ENCODE peak calls at places on chromosomes 13 and 19, in seven cellular contexts. One of them, this sample, is unnamed.

GRCh38 chr19:55175117-55175867 is 4.8 kb downstream of the SYT5 start:
- DNase-seq in choroid plexus epithelial cell: no peak
- DNase-seq in fibroblast of lung: no peak
- DNase-seq in hepatocyte: no peak
- DNase-seq in trophoblast cell: no peak
- DNase-seq in fibroblast of mammary gland: no peak
- DNase-seq in skeletal muscle cell: no peak
- DNase-seq in this sample: no peak

GRCh38 chr13:110455941-110456340 is 105.6 kb downstream of the RAB20 start:
- DNase-seq in choroid plexus epithelial cell: peak; percentile 86
- DNase-seq in fibroblast of lung: peak; percentile 70
- DNase-seq in hepatocyte: peak; percentile 89
- DNase-seq in trophoblast cell: peak; percentile 78
- DNase-seq in fibroblast of mammary gland: peak; percentile 70
- DNase-seq in skeletal muscle cell: no peak
- DNase-seq in this sample: peak; percentile 83

GRCh38 chr13:107516517-107516916 is 698.8 kb downstream of the LIG4 start:
- DNase-seq in choroid plexus epithelial cell: no peak
- DNase-seq in fibroblast of lung: no peak
- DNase-seq in hepatocyte: no peak
- DNase-seq in trophoblast cell: no peak
- DNase-seq in fibroblast of mammary gland: no peak
- DNase-seq in skeletal muscle cell: no peak
- DNase-seq in this sample: no peak

GRCh38 chr13:25857830-25858229 is 194.0 kb downstream of the SHISA2 start:
- DNase-seq in choroid plexus epithelial cell: no peak
- DNase-seq in fibroblast of lung: no peak
- DNase-seq in hepatocyte: no peak
- DNase-seq in trophoblast cell: no peak
- DNase-seq in fibroblast of mammary gland: no peak
- DNase-seq in skeletal muscle cell: no peak
- DNase-seq in this sample: no peak

GRCh38 chr13:99980201-99981114 is 1.1 kb upstream of the ZIC2 start:
- DNase-seq in choroid plexus epithelial cell: peak; percentile 92
- DNase-seq in fibroblast of lung: peak; percentile 51
- DNase-seq in hepatocyte: peak; percentile 81
- DNase-seq in trophoblast cell: peak; percentile 59
- DNase-seq in fibroblast of mammary gland: peak; percentile 51
- DNase-seq in skeletal muscle cell: peak; percentile 6
- DNase-seq in this sample: peak; percentile 79

GRCh38 chr13:80448725-80449124 is 107.8 kb upstream of the SPRY2 start:
- DNase-seq in choroid plexus epithelial cell: no peak
- DNase-seq in fibroblast of lung: no peak
- DNase-seq in hepatocyte: no peak
- DNase-seq in trophoblast cell: no peak
- DNase-seq in fibroblast of mammary gland: no peak
- DNase-seq in skeletal muscle cell: no peak
- DNase-seq in this sample: no peak

GRCh38 chr13:88429862-88430261 is 758.7 kb downstream of the SLITRK5 start:
- DNase-seq in choroid plexus epithelial cell: no peak
- DNase-seq in fibroblast of lung: no peak
- DNase-seq in hepatocyte: no peak
- DNase-seq in trophoblast cell: no peak
- DNase-seq in fibroblast of mammary gland: no peak
- DNase-seq in skeletal muscle cell: no peak
- DNase-seq in this sample: no peak

GRCh38 chr19:37303591-37304171 is 67.2 kb upstream of the ZNF527 start:
- DNase-seq in choroid plexus epithelial cell: no peak
- DNase-seq in fibroblast of lung: peak; percentile 4
- DNase-seq in hepatocyte: no peak
- DNase-seq in trophoblast cell: no peak
- DNase-seq in fibroblast of mammary gland: no peak
- DNase-seq in skeletal muscle cell: no peak
- DNase-seq in this sample: no peak

GRCh38 chr19:17266975-17267788 is at the start of gene BABAM1:
- DNase-seq in choroid plexus epithelial cell: peak; percentile 100
- DNase-seq in fibroblast of lung: peak; percentile 100
- DNase-seq in hepatocyte: peak; percentile 97
- DNase-seq in trophoblast cell: peak; percentile 98
- DNase-seq in fibroblast of mammary gland: peak; percentile 100
- DNase-seq in skeletal muscle cell: peak; percentile 99
- DNase-seq in this sample: peak; percentile 98

GRCh38 chr13:23642110-23642509 is 71.9 kb downstream of the TNFRSF19 start:
- DNase-seq in choroid plexus epithelial cell: no peak
- DNase-seq in fibroblast of lung: no peak
- DNase-seq in hepatocyte: no peak
- DNase-seq in trophoblast cell: no peak
- DNase-seq in fibroblast of mammary gland: no peak
- DNase-seq in skeletal muscle cell: no peak
- DNase-seq in this sample: no peak

GRCh38 chr13:106100261-106100919 is 435.1 kb downstream of the EFNB2 start:
- DNase-seq in choroid plexus epithelial cell: no peak
- DNase-seq in fibroblast of lung: no peak
- DNase-seq in hepatocyte: peak; percentile 72
- DNase-seq in trophoblast cell: peak; percentile 78
- DNase-seq in fibroblast of mammary gland: no peak
- DNase-seq in skeletal muscle cell: no peak
- DNase-seq in this sample: peak; percentile 91

GRCh38 chr13:110018009-110018408 is 231.6 kb upstream of the IRS2 start:
- DNase-seq in choroid plexus epithelial cell: no peak
- DNase-seq in fibroblast of lung: no peak
- DNase-seq in hepatocyte: no peak
- DNase-seq in trophoblast cell: no peak
- DNase-seq in fibroblast of mammary gland: peak; percentile 50
- DNase-seq in skeletal muscle cell: no peak
- DNase-seq in this sample: no peak

GRCh38 chr19:35975608-35976214 is 19.3 kb upstream of the SDHAF1 start:
- DNase-seq in choroid plexus epithelial cell: peak; percentile 38
- DNase-seq in fibroblast of lung: peak; percentile 21
- DNase-seq in hepatocyte: peak; percentile 62
- DNase-seq in trophoblast cell: no peak
- DNase-seq in fibroblast of mammary gland: peak; percentile 22
- DNase-seq in skeletal muscle cell: no peak
- DNase-seq in this sample: no peak

GRCh38 chr19:38513762-38514167 is 80.3 kb downstream of the RYR1 start:
- DNase-seq in choroid plexus epithelial cell: no peak
- DNase-seq in fibroblast of lung: no peak
- DNase-seq in hepatocyte: no peak
- DNase-seq in trophoblast cell: no peak
- DNase-seq in fibroblast of mammary gland: no peak
- DNase-seq in skeletal muscle cell: no peak
- DNase-seq in this sample: no peak

GRCh38 chr19:38514812-38515633 is 81.5 kb downstream of the RYR1 start:
- DNase-seq in choroid plexus epithelial cell: peak; percentile 63
- DNase-seq in fibroblast of lung: peak; percentile 39
- DNase-seq in hepatocyte: peak; percentile 76
- DNase-seq in trophoblast cell: peak; percentile 40
- DNase-seq in fibroblast of mammary gland: peak; percentile 39
- DNase-seq in skeletal muscle cell: no peak
- DNase-seq in this sample: peak; percentile 60

GRCh38 chr19:38516802-38517201 is 83.3 kb downstream of the RYR1 start:
- DNase-seq in choroid plexus epithelial cell: no peak
- DNase-seq in fibroblast of lung: no peak
- DNase-seq in hepatocyte: no peak
- DNase-seq in trophoblast cell: no peak
- DNase-seq in fibroblast of mammary gland: no peak
- DNase-seq in skeletal muscle cell: no peak
- DNase-seq in this sample: no peak

GRCh38 chr19:38517321-38517720 is 83.8 kb downstream of the RYR1 start:
- DNase-seq in choroid plexus epithelial cell: no peak
- DNase-seq in fibroblast of lung: no peak
- DNase-seq in hepatocyte: no peak
- DNase-seq in trophoblast cell: no peak
- DNase-seq in fibroblast of mammary gland: no peak
- DNase-seq in skeletal muscle cell: no peak
- DNase-seq in this sample: no peak

DNA sequence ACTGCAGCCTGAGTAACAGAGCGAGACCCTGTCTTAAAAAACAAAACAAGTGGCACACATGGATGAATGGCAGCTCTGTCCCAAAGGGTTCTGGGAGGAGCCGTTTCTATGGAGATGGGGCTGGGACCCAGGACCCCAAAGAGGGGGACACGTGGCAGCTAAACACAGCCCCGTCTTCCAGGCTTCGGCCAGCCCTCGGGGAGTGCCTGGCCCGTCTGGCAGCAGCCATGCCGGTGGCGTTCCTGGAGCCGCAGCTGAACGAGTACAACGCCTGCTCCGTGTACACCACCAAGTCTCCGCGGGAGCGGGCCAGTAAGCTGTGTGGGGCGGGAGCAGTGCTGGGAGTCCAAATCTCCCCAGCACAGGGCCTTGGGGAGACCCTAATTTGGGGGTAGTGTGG is 82.4 kb downstream of the RYR1 start:
- DNase-seq in choroid plexus epithelial cell: no peak
- DNase-seq in fibroblast of lung: no peak
- DNase-seq in hepatocyte: no peak
- DNase-seq in trophoblast cell: no peak
- DNase-seq in fibroblast of mammary gland: no peak
- DNase-seq in skeletal muscle cell: no peak
- DNase-seq in this sample: no peak
- H3K4me3 ChIP-seq in choroid plexus epithelial cell: no peak overlapping the region
- H3K4me3 ChIP-seq in fibroblast of lung: no peak overlapping the region
- H3K4me3 ChIP-seq in hepatocyte: no peak overlapping the region
- H3K4me3 ChIP-seq in trophoblast cell: no peak overlapping the region
- H3K4me3 ChIP-seq in fibroblast of mammary gland: no peak overlapping the region
- H3K4me3 ChIP-seq in skeletal muscle cell: no peak overlapping the region
- H3K4me3 ChIP-seq in this sample: no peak overlapping the region

DNA sequence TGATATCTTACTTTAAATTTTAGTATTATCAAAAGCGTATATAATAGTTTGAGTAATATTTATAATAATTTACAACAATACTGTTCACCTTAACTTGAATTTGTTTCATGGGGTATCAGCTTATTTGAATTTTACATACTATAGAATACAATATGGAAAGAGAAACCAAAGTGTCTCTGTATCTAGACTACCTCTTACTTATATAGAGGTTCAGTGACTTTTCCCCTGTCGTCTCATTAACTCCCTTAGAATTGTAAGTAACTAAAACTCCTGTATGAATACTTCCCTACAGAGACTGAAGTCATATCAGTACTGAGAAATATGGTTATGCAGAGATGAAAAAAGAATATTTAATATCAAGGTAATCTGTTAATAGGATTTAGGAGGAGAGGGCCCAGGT is 26.8 kb downstream of the COG6 start:
- DNase-seq in choroid plexus epithelial cell: no peak
- DNase-seq in fibroblast of lung: no peak
- DNase-seq in hepatocyte: no peak
- DNase-seq in trophoblast cell: no peak
- DNase-seq in fibroblast of mammary gland: no peak
- DNase-seq in skeletal muscle cell: no peak
- DNase-seq in this sample: no peak
- H3K4me3 ChIP-seq in choroid plexus epithelial cell: no peak overlapping the region
- H3K4me3 ChIP-seq in fibroblast of lung: no peak overlapping the region
- H3K4me3 ChIP-seq in hepatocyte: no peak overlapping the region
- H3K4me3 ChIP-seq in trophoblast cell: no peak overlapping the region
- H3K4me3 ChIP-seq in fibroblast of mammary gland: no peak overlapping the region
- H3K4me3 ChIP-seq in skeletal muscle cell: no peak overlapping the region
- H3K4me3 ChIP-seq in this sample: no peak overlapping the region

GRCh38 chr13:112980441-112980840 is 11.4 kb downstream of the MCF2L start:
- DNase-seq in choroid plexus epithelial cell: no peak
- DNase-seq in fibroblast of lung: no peak
- DNase-seq in hepatocyte: no peak
- DNase-seq in trophoblast cell: no peak
- DNase-seq in fibroblast of mammary gland: no peak
- DNase-seq in skeletal muscle cell: no peak
- DNase-seq in this sample: no peak

GRCh38 chr13:112977525-112977924 is 8.5 kb downstream of the MCF2L start:
- DNase-seq in choroid plexus epithelial cell: no peak
- DNase-seq in fibroblast of lung: no peak
- DNase-seq in hepatocyte: no peak
- DNase-seq in trophoblast cell: no peak
- DNase-seq in fibroblast of mammary gland: no peak
- DNase-seq in skeletal muscle cell: no peak
- DNase-seq in this sample: no peak

GRCh38 chr13:112978561-112979405 is 9.8 kb downstream of the MCF2L start:
- DNase-seq in choroid plexus epithelial cell: no peak
- DNase-seq in fibroblast of lung: no peak
- DNase-seq in hepatocyte: no peak
- DNase-seq in trophoblast cell: no peak
- DNase-seq in fibroblast of mammary gland: no peak
- DNase-seq in skeletal muscle cell: no peak
- DNase-seq in this sample: no peak

GRCh38 chr13:112981361-112981905 is 12.4 kb downstream of the MCF2L start:
- DNase-seq in choroid plexus epithelial cell: no peak
- DNase-seq in fibroblast of lung: no peak
- DNase-seq in hepatocyte: no peak
- DNase-seq in trophoblast cell: no peak
- DNase-seq in fibroblast of mammary gland: no peak
- DNase-seq in skeletal muscle cell: no peak
- DNase-seq in this sample: no peak

GRCh38 chr13:112979406-112979902 is 10.4 kb downstream of the MCF2L start:
- DNase-seq in choroid plexus epithelial cell: no peak
- DNase-seq in fibroblast of lung: no peak
- DNase-seq in hepatocyte: no peak
- DNase-seq in trophoblast cell: no peak
- DNase-seq in fibroblast of mammary gland: no peak
- DNase-seq in skeletal muscle cell: no peak
- DNase-seq in this sample: no peak
- H3K4me3 ChIP-seq in choroid plexus epithelial cell: no peak overlapping the region
- H3K4me3 ChIP-seq in fibroblast of lung: no peak overlapping the region
- H3K4me3 ChIP-seq in hepatocyte: no peak overlapping the region
- H3K4me3 ChIP-seq in trophoblast cell: no peak overlapping the region
- H3K4me3 ChIP-seq in fibroblast of mammary gland: no peak overlapping the region
- H3K4me3 ChIP-seq in skeletal muscle cell: no peak overlapping the region
- H3K4me3 ChIP-seq in this sample: no peak overlapping the region

DNA sequence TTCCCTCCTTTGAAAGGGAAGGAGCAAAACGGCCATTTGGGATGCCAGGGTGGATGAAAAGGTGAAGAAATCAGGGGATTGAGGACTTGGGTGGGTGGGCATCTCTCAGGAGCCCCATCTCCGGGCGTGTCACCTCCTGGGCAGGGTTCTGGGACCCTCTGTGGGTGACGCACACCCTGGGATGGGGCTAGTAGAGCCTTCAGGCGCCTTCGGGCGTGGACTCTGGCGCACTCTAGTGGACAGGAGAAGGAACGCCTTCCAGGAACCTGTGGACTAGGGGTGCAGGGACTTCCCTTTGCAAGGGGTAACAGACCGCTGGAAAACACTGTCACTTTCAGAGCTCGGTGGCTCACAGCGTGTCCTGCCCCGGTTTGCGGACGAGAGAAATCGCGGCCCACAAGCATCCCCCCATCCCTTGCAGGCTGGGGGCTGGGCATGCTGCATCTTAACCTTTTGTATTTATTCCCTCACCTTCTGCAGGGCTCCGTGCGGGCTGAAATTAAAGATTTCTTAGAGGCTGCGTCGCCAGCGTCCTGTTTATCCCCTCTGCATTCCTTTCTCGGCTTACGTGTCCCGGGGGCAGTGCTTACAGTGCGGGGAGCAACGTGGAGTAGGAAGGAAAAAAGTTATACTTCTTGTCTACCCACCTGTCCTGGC is 15.2 kb upstream of the S1PR4 start:
- DNase-seq in choroid plexus epithelial cell: peak; percentile 69
- DNase-seq in fibroblast of lung: peak; percentile 57
- DNase-seq in hepatocyte: peak; percentile 84
- DNase-seq in trophoblast cell: peak; percentile 38
- DNase-seq in fibroblast of mammary gland: peak; percentile 54
- DNase-seq in skeletal muscle cell: no peak
- DNase-seq in this sample: peak; percentile 68
- H3K4me3 ChIP-seq in choroid plexus epithelial cell: no peak overlapping the region
- H3K4me3 ChIP-seq in fibroblast of lung: no peak overlapping the region
- H3K4me3 ChIP-seq in hepatocyte: no peak overlapping the region
- H3K4me3 ChIP-seq in trophoblast cell: no peak overlapping the region
- H3K4me3 ChIP-seq in fibroblast of mammary gland: no peak overlapping the region
- H3K4me3 ChIP-seq in skeletal muscle cell: no peak overlapping the region
- H3K4me3 ChIP-seq in this sample: no peak overlapping the region

This sample was measured in colonic mucosa.